ENCODE peak calls at places on chromosomes 12 and 14, in five cellular contexts. K, V, C, T and R are unnamed samples.
A peak's percentile ranks its signal among the peaks of the same experiment; 100 is the strongest.

GRCh38 chr14:100540926-100541620 is 46.1 kb downstream of the BEGAIN start:
- DNase-seq in K (no peak), V (no peak), C (peak; percentile 25), T (no peak), R (no peak)

GRCh38 chr12:107415066-107415465 is 270.5 kb upstream of the PWP1 start:
- DNase-seq in V (no peak), T (no peak), K (no peak), C (no peak), R (no peak)

GRCh38 chr14:21525571-21525970 is 575 bp downstream of the SALL2 start:
- DNase-seq in C (no peak), V (peak; percentile 17), K (no peak), T (no peak), R (peak; percentile 21)

GRCh38 chr12:113658030-113658655 is 186.5 kb upstream of the LHX5 start:
- DNase-seq in T (no peak), K (no peak), C (no peak), V (no peak), R (no peak)

GRCh38 chr12:110135806-110136205 is 11.6 kb downstream of the IFT81 start:
- DNase-seq in C (no peak), V (no peak), T (no peak), K (no peak), R (no peak)

GRCh38 chr12:112833272-112833671 is 41.7 kb downstream of the RPH3A start:
- DNase-seq in K (no peak), T (no peak), V (no peak), C (no peak), R (no peak)

GRCh38 chr12:67451206-67451605 is 182.0 kb downstream of the CAND1 start:
- DNase-seq in T (no peak), V (no peak), K (no peak), C (no peak), R (no peak)

GRCh38 chr12:122974892-122975789 is at the start of gene OGFOD2:
- DNase-seq in C (peak; percentile 95), T (peak; percentile 65), K (peak; percentile 93), V (peak; percentile 85), R (peak; percentile 96)